ENCODE peak calls at places on chromosomes 12 and 14, in five cellular contexts. R, J, N, B and V are unnamed samples.

GRCh38 chr14:68441532-68441931 is 351.3 kb downstream of the ZFP36L1 start:
- DNase-seq in B (no peak), R (no peak), N (no peak), J (no peak), V (no peak)

GRCh38 chr12:51873251-51873994 is 14.5 kb upstream of the ANKRD33 start:
- DNase-seq in J (no peak), R (no peak), N (no peak), B (no peak), V (no peak)

GRCh38 chr12:61220337-61220736 is 1039.9 kb upstream of the USP15 start:
- DNase-seq in B (no peak), J (no peak), N (no peak), R (no peak), V (no peak)

GRCh38 chr12:29148065-29148957 is 767 bp upstream of the FAR2 start:
- DNase-seq in B (peak; percentile 27), R (no peak), J (no peak), N (no peak), V (peak; percentile 60)

GRCh38 chr12:46964496-46965098 is 114.8 kb upstream of the PCED1B start:
- DNase-seq in J (no peak), R (no peak), N (no peak), B (peak; percentile 38), V (no peak)

GRCh38 chr14:100914597-100915021 is 11.1 kb upstream of the RTL1 start:
- DNase-seq in N (no peak), B (no peak), R (no peak), J (no peak), V (no peak)

GRCh38 chr14:60974070-60974469 is 6.8 kb downstream of the TRMT5 start:
- DNase-seq in N (no peak), J (no peak), B (no peak), R (no peak), V (no peak)

GRCh38 chr12:48031135-48031960 is 27.1 kb upstream of the COL2A1 start:
- DNase-seq in J (no peak), B (no peak), N (no peak), R (no peak), V (no peak)

GRCh38 chr12:22101749-22102243 is 55.8 kb downstream of the CMAS start:
- DNase-seq in B (peak; percentile 40), N (no peak), J (no peak), R (no peak), V (no peak)

GRCh38 chr12:2049604-2050540 is 2.9 kb upstream of the CACNA1C start:
- DNase-seq in R (no peak), B (peak; percentile 13), J (no peak), N (no peak), V (no peak)

GRCh38 chr12:110794623-110795280 is 52.0 kb upstream of the CCDC63 start:
- DNase-seq in B (peak; percentile 15), J (no peak), R (no peak), N (no peak), V (no peak)

GRCh38 chr14:39307815-39308214 is 74.1 kb downstream of the MIA2 start:
- DNase-seq in R (no peak), B (no peak), N (no peak), J (no peak), V (no peak)

GRCh38 chr12:21828111-21828775 is 53.7 kb upstream of the KCNJ8 start:
- DNase-seq in B (no peak), R (no peak), N (no peak), J (no peak), V (no peak)

GRCh38 chr14:23556700-23557440 is 799 bp downstream of the THTPA start:
- DNase-seq in J (no peak), B (no peak), R (no peak), N (no peak), V (no peak)

GRCh38 chr14:103121846-103122577 is 1.2 kb upstream of the TNFAIP2 start:
- DNase-seq in N (no peak), J (no peak), R (no peak), B (peak; percentile 82), V (peak; percentile 93)

GRCh38 chr12:131457331-131458047 is 253.4 kb upstream of the SFSWAP start:
- DNase-seq in J (no peak), R (no peak), N (no peak), B (no peak), V (no peak)

GRCh38 chr12:3604750-3605638 is 114.0 kb downstream of the PRMT8 start:
- DNase-seq in B (peak; percentile 22), N (no peak), R (no peak), J (peak; percentile 61), V (no peak)

GRCh38 chr14:31529053-31529452 is 32.2 kb upstream of the NUBPL start:
- DNase-seq in N (no peak), B (no peak), J (no peak), R (no peak), V (no peak)

GRCh38 chr14:29558516-29558915 is 369.1 kb downstream of the PRKD1 start:
- DNase-seq in J (no peak), R (no peak), N (no peak), B (no peak), V (no peak)

GRCh38 chr14:104802913-104803184 is 1.9 kb downstream of the ZBTB42 start:
- DNase-seq in N (no peak), R (no peak), B (no peak), J (no peak), V (no peak)

GRCh38 chr14:55438066-55438683 is 2.2 kb downstream of the TBPL2 start:
- DNase-seq in R (no peak), B (peak; percentile 70), N (peak; percentile 33), J (no peak), V (no peak)

GRCh38 chr14:82854131-82854530 is 1320.5 kb upstream of the SEL1L start:
- DNase-seq in B (no peak), J (no peak), N (no peak), R (no peak), V (no peak)

GRCh38 chr12:114799574-114800487 is 115.9 kb upstream of the TBX3 start:
- DNase-seq in B (peak; percentile 99), R (no peak), J (no peak), N (no peak), V (peak; percentile 60)

GRCh38 chr14:67727361-67727760 is 25.7 kb downstream of the RDH12 start:
- DNase-seq in J (no peak), B (no peak), R (no peak), N (no peak), V (no peak)

GRCh38 chr14:76957224-76957881 is 71.2 kb downstream of the IRF2BPL start:
- DNase-seq in J (no peak), R (no peak), B (no peak), N (no peak), V (no peak)

GRCh38 chr12:44525806-44526654 is 350.1 kb downstream of the NELL2 start:
- DNase-seq in N (no peak), J (no peak), B (no peak), R (no peak), V (no peak)

GRCh38 chr14:89041245-89041585 is 216.8 kb downstream of the TTC8 start:
- DNase-seq in B (no peak), R (no peak), J (no peak), N (no peak), V (no peak)

GRCh38 chr12:1576410-1577240 is 17.8 kb downstream of the FBXL14 start:
- DNase-seq in J (no peak), R (no peak), N (no peak), B (peak; percentile 23), V (no peak)

GRCh38 chr12:110002691-110003515 is 3.7 kb downstream of the ANKRD13A start:
- DNase-seq in R (no peak), B (no peak), N (no peak), J (no peak), V (no peak)

GRCh38 chr12:121697093-121697698 is 15.4 kb upstream of the TMEM120B start:
- DNase-seq in J (no peak), N (peak; percentile 68), R (no peak), B (peak; percentile 44), V (no peak)

GRCh38 chr12:42790761-42791151 is 201.2 kb upstream of the PRICKLE1 start:
- DNase-seq in N (no peak), J (no peak), R (no peak), B (peak; percentile 9), V (no peak)

GRCh38 chr12:49482095-49483051 is 56.5 kb upstream of the KCNH3 start:
- DNase-seq in J (no peak), R (no peak), N (no peak), B (no peak), V (no peak)

GRCh38 chr14:59206892-59207291 is 18.4 kb downstream of the DAAM1 start:
- DNase-seq in J (no peak), B (no peak), R (no peak), N (no peak), V (no peak)

GRCh38 chr14:54787263-54787662 is 115.4 kb downstream of the GCH1 start:
- DNase-seq in B (peak; percentile 36), J (no peak), N (no peak), R (no peak), V (no peak)

GRCh38 chr14:68379510-68380303 is 413.2 kb downstream of the ZFP36L1 start:
- DNase-seq in J (no peak), N (peak; percentile 34), R (no peak), B (no peak), V (no peak)

GRCh38 chr12:57101892-57102695 is 9.1 kb downstream of the STAT6 start:
- DNase-seq in N (no peak), J (no peak), R (no peak), B (no peak), V (no peak)

GRCh38 chr12:40691913-40692616 is at the start of gene CNTN1:
- DNase-seq in N (no peak), J (peak; percentile 78), R (no peak), B (peak; percentile 21), V (peak; percentile 57)

GRCh38 chr12:109387425-109388166 is 39.9 kb downstream of the MYO1H start:
- DNase-seq in J (no peak), N (peak; percentile 7), R (no peak), B (peak; percentile 4), V (no peak)

GRCh38 chr14:92922883-92923743 is at the start of gene CHGA:
- DNase-seq in B (peak; percentile 67), J (peak; percentile 56), R (peak; percentile 9), N (peak; percentile 64), V (peak; percentile 65)